ENCODE peak calls at places on chromosomes 13 and 19, in five cellular contexts. Z, H, B, X and Y are unnamed samples.

GRCh38 chr13:28854657-28855056 is 34.5 kb downstream of the MTUS2 start:
- DNase-seq in X (no peak), B (no peak), Z (no peak), H (no peak), Y (no peak)

GRCh38 chr19:1811472-1811894 is 593 bp downstream of the ATP8B3 start:
- DNase-seq in Z (peak; percentile 44), B (peak; percentile 70), H (peak; percentile 63), X (no peak), Y (peak; percentile 80)

GRCh38 chr13:74438911-74439310 is 304.7 kb upstream of the KLF12 start:
- DNase-seq in B (no peak), H (no peak), Z (no peak), X (no peak), Y (no peak)

GRCh38 chr13:78881746-78882145 is 222.8 kb upstream of the OBI1 start:
- DNase-seq in Z (no peak), H (no peak), X (no peak), B (no peak), Y (no peak)

GRCh38 chr13:99196466-99197256 is 4.0 kb upstream of the UBAC2 start:
- DNase-seq in Z (no peak), X (no peak), B (no peak), H (no peak), Y (no peak)

GRCh38 chr19:18725755-18726416 is 42.4 kb downstream of the CRTC1 start:
- DNase-seq in B (no peak), X (no peak), H (no peak), Z (no peak), Y (no peak)

GRCh38 chr19:32676186-32676894 is 692 bp downstream of the RGS9BP start:
- DNase-seq in Z (no peak), B (no peak), X (no peak), H (no peak), Y (no peak)

GRCh38 chr13:97359181-97360057 is 74.5 kb upstream of the RAP2A start:
- DNase-seq in X (no peak), B (peak; percentile 22), H (no peak), Z (no peak), Y (peak; percentile 48)

GRCh38 chr13:98039261-98039660 is 85.8 kb downstream of the IPO5 start:
- DNase-seq in X (no peak), B (no peak), Z (no peak), H (no peak), Y (no peak)

GRCh38 chr13:98454389-98454881 is 122.5 kb downstream of the STK24 start:
- DNase-seq in Z (no peak), B (no peak), H (no peak), X (no peak), Y (no peak)